ENCODE peak calls at places on chromosomes 13 and 19, in ten cellular contexts. E is DND-41, H is HCEC 1CT, Z is GM12865, J is nephron progenitor cell, Q is fibroblast of mammary gland, U is HCT116, C is NB4, F is neuronal stem cell, P is PC-9. O is an unnamed sample.

GRCh38 chr19:29546583-29547190 is 20.9 kb downstream of the VSTM2B start:
- DNase-seq in C (no peak), U (no peak), P (no peak), Z (no peak), F (no peak), J (no peak), Q (no peak), H (no peak), E (no peak), O (no peak)

GRCh38 chr19:14796021-14796420 is 17.7 kb upstream of the ADGRE2 start:
- DNase-seq in H (no peak), J (no peak), F (no peak), U (no peak), Q (no peak), P (no peak), Z (no peak), E (no peak), C (no peak), O (no peak)

GRCh38 chr13:46211521-46212351 is at the start of gene LRRC63:
- DNase-seq in U (no peak), H (peak), C (peak), E (peak), J (peak), P (peak), F (peak), Z (peak), Q (peak), O (no peak)

GRCh38 chr19:29858000-29858596 is 46.3 kb downstream of the CCNE1 start:
- DNase-seq in Z (peak), J (no peak), P (peak), F (no peak), C (peak), U (no peak), Q (no peak), E (peak), H (no peak), O (peak)

GRCh38 chr13:73366241-73366640 is 307.4 kb downstream of the KLF5 start:
- DNase-seq in F (no peak), Q (no peak), E (no peak), Z (no peak), P (no peak), U (no peak), J (no peak), H (no peak), C (no peak), O (no peak)

GRCh38 chr13:107907065-107907464 is 308.3 kb downstream of the LIG4 start:
- DNase-seq in P (no peak), U (no peak), H (no peak), J (no peak), Q (no peak), Z (no peak), C (no peak), E (no peak), F (no peak), O (no peak)

GRCh38 chr19:4639531-4640246 is 373 bp downstream of the TNFAIP8L1 start:
- DNase-seq in P (no peak), E (no peak), C (no peak), F (no peak), U (no peak), Q (no peak), H (no peak), J (peak), Z (no peak), O (no peak)

GRCh38 chr13:29849731-29850212 is 645 bp downstream of the UBL3 start:
- DNase-seq in E (peak), Z (no peak), U (no peak), H (peak), P (peak), Q (peak), F (no peak), J (peak), C (peak), O (no peak)

GRCh38 chr19:16377521-16377920 is 52.9 kb downstream of the KLF2 start:
- DNase-seq in H (no peak), P (no peak), E (no peak), Z (no peak), C (no peak), F (no peak), U (no peak), J (no peak), Q (no peak), O (no peak)

GRCh38 chr19:3961007-3961406 is 9.9 kb downstream of the DAPK3 start:
- DNase-seq in U (no peak), Z (no peak), E (no peak), F (no peak), J (no peak), C (no peak), H (no peak), P (no peak), Q (no peak), O (no peak)

GRCh38 chr13:40928980-40929379 is 90.1 kb downstream of the ELF1 start:
- DNase-seq in Z (no peak), Q (no peak), P (no peak), H (no peak), F (no peak), J (no peak), C (no peak), U (no peak), E (no peak), O (no peak)

GRCh38 chr19:49506575-49507105 is 5.8 kb upstream of the FCGRT start:
- DNase-seq in P (peak), C (peak), J (peak), F (peak), E (peak), H (peak), Q (peak), U (no peak), Z (peak), O (no peak)

GRCh38 chr19:55146078-55146647 is 2.8 kb downstream of the TNNT1 start:
- DNase-seq in F (no peak), J (peak), P (peak), U (peak), H (no peak), Z (no peak), Q (peak), C (peak), E (peak), O (peak)

GRCh38 chr13:100580045-100580444 is 8.5 kb downstream of the GGACT start:
- DNase-seq in Q (no peak), Z (no peak), F (no peak), H (no peak), J (no peak), C (no peak), E (no peak), P (no peak), U (no peak), O (no peak)

GRCh38 chr19:43148233-43148632 is 38.1 kb downstream of the PSG5 start:
- DNase-seq in E (no peak), Z (no peak), J (no peak), Q (peak), H (peak), F (no peak), P (no peak), C (no peak), U (no peak), O (no peak)

GRCh38 chr19:48480476-48481190 is 11.5 kb downstream of the CYTH2 start:
- DNase-seq in E (no peak), Q (peak), U (no peak), F (no peak), P (no peak), C (peak), H (no peak), Z (no peak), J (no peak), O (no peak)

GRCh38 chr19:54183431-54183830 is 5.9 kb downstream of the MBOAT7 start:
- DNase-seq in C (no peak), Q (no peak), F (no peak), Z (no peak), H (no peak), P (no peak), E (no peak), J (no peak), U (no peak), O (no peak)

GRCh38 chr13:41780736-41781708 is 179.9 kb downstream of the VWA8 start:
- DNase-seq in Q (peak), C (no peak), H (peak), Z (no peak), F (no peak), J (no peak), P (peak), E (no peak), U (no peak), O (no peak)

GRCh38 chr13:19083340-19083739 is 98.3 kb downstream of the TUBA3C start:
- DNase-seq in J (no peak), E (no peak), F (no peak), Z (no peak), U (no peak), Q (no peak), H (no peak), P (no peak), C (no peak), O (no peak)

GRCh38 chr19:33392341-33393285 is 19.1 kb downstream of the CEBPG start:
- DNase-seq in P (no peak), H (no peak), J (no peak), Z (no peak), Q (no peak), U (no peak), C (no peak), F (no peak), E (no peak), O (peak)

GRCh38 chr13:99356216-99357089 is 49.3 kb upstream of the GPR183 start:
- DNase-seq in Z (peak), J (peak), F (no peak), H (peak), U (no peak), P (no peak), C (no peak), E (peak), Q (peak), O (no peak)

GRCh38 chr19:47315125-47315821 is 5.6 kb downstream of the C5AR1 start:
- DNase-seq in C (peak), Z (no peak), J (no peak), E (no peak), H (peak), P (peak), Q (peak), F (no peak), U (peak), O (no peak)

GRCh38 chr13:47136659-47136975 is 239.8 kb upstream of the HTR2A start:
- DNase-seq in F (no peak), Z (no peak), E (no peak), U (no peak), C (no peak), J (no peak), Q (no peak), H (no peak), P (no peak), O (no peak)

GRCh38 chr19:5953680-5954213 is 24.2 kb downstream of the RANBP3 start:
- DNase-seq in C (no peak), E (no peak), J (no peak), H (no peak), P (no peak), U (no peak), Q (no peak), Z (no peak), F (no peak), O (no peak)

GRCh38 chr19:5018224-5019015 is 49.5 kb downstream of the KDM4B start:
- DNase-seq in E (no peak), Q (peak), H (no peak), P (no peak), F (no peak), U (no peak), Z (no peak), J (no peak), C (no peak), O (no peak)

GRCh38 chr19:54473071-54473941 is at the start of gene CDC42EP5:
- DNase-seq in H (peak), P (peak), F (no peak), Z (no peak), C (no peak), J (peak), E (no peak), U (no peak), Q (peak), O (no peak)

GRCh38 chr13:101942038-101942437 is 459.8 kb downstream of the FGF14 start:
- DNase-seq in U (no peak), C (peak), P (no peak), H (peak), Z (peak), E (peak), Q (peak), J (peak), F (peak), O (peak)

GRCh38 chr13:36069881-36070366 is 61.3 kb downstream of the DCLK1 start:
- DNase-seq in Q (peak), Z (no peak), F (no peak), U (no peak), J (no peak), P (no peak), C (no peak), E (no peak), H (no peak), O (no peak)

GRCh38 chr13:48776396-48776795 is 122.7 kb downstream of the CYSLTR2 start:
- DNase-seq in P (no peak), U (no peak), H (peak), J (no peak), C (no peak), Z (no peak), E (no peak), Q (peak), F (no peak), O (no peak)

GRCh38 chr13:23467048-23467931 is 33.8 kb upstream of the SACS start:
- DNase-seq in F (no peak), C (no peak), Z (peak), P (no peak), Q (peak), U (no peak), J (no peak), H (no peak), E (no peak), O (no peak)

GRCh38 chr13:111460548-111461444 is 140.4 kb downstream of the TEX29 start:
- DNase-seq in H (peak), E (peak), P (peak), Z (peak), F (no peak), U (peak), J (peak), Q (peak), C (peak), O (peak)

GRCh38 chr19:5172859-5173577 is 167.6 kb downstream of the PTPRS start:
- DNase-seq in H (peak), E (no peak), P (peak), Q (peak), Z (no peak), F (no peak), U (peak), C (peak), J (no peak), O (no peak)

O was measured in NCI-H2227 treated with DMSO at 0.1 percent for 48 hours.